ENCODE peak calls at places on chromosomes 1 and 21, in five cellular contexts. One of them, this sample, is unnamed.
A peak's percentile ranks its signal among the peaks of the same experiment; 100 is the strongest.

GRCh38 chr1:85274969-85275453 is 1.4 kb downstream of the BCL10 start:
- DNase-seq in esophagus squamous epithelium: no peak
- DNase-seq in tibial nerve: no peak
- DNase-seq in activated B cell treated with CpG ODN at 0.5 μM for 24 hours: no peak
- DNase-seq in progenitor cell of endocrine pancreas: no peak
- DNase-seq in this sample: no peak

GRCh38 chr1:152983743-152984142 is at the start of gene SPRR1A:
- DNase-seq in esophagus squamous epithelium: no peak
- DNase-seq in tibial nerve: no peak
- DNase-seq in activated B cell treated with CpG ODN at 0.5 μM for 24 hours: no peak
- DNase-seq in progenitor cell of endocrine pancreas: no peak
- DNase-seq in this sample: no peak

GRCh38 chr21:33279330-33279820 is 13.2 kb downstream of the IL10RB start:
- DNase-seq in esophagus squamous epithelium: no peak
- DNase-seq in tibial nerve: no peak
- DNase-seq in activated B cell treated with CpG ODN at 0.5 μM for 24 hours: no peak
- DNase-seq in progenitor cell of endocrine pancreas: no peak
- DNase-seq in this sample: no peak

GRCh38 chr1:156931553-156931952 is 11.1 kb downstream of the LRRC71 start:
- DNase-seq in esophagus squamous epithelium: no peak
- DNase-seq in tibial nerve: no peak
- DNase-seq in activated B cell treated with CpG ODN at 0.5 μM for 24 hours: no peak
- DNase-seq in progenitor cell of endocrine pancreas: no peak
- DNase-seq in this sample: no peak

GRCh38 chr1:119504831-119505230 is 2.2 kb upstream of the HSD3B1 start:
- DNase-seq in esophagus squamous epithelium: no peak
- DNase-seq in tibial nerve: no peak
- DNase-seq in activated B cell treated with CpG ODN at 0.5 μM for 24 hours: no peak
- DNase-seq in progenitor cell of endocrine pancreas: no peak
- DNase-seq in this sample: no peak

GRCh38 chr1:219160942-219161341 is 12.7 kb upstream of the LYPLAL1 start:
- DNase-seq in esophagus squamous epithelium: no peak
- DNase-seq in tibial nerve: no peak
- DNase-seq in activated B cell treated with CpG ODN at 0.5 μM for 24 hours: no peak
- DNase-seq in progenitor cell of endocrine pancreas: no peak
- DNase-seq in this sample: no peak

GRCh38 chr1:192830596-192831241 is 21.9 kb downstream of the RGS2 start:
- DNase-seq in esophagus squamous epithelium: no peak
- DNase-seq in tibial nerve: no peak
- DNase-seq in activated B cell treated with CpG ODN at 0.5 μM for 24 hours: no peak
- DNase-seq in progenitor cell of endocrine pancreas: no peak
- DNase-seq in this sample: no peak

GRCh38 chr1:173473599-173474011 is 3.5 kb upstream of the PRDX6 start:
- DNase-seq in esophagus squamous epithelium: no peak
- DNase-seq in tibial nerve: no peak
- DNase-seq in activated B cell treated with CpG ODN at 0.5 μM for 24 hours: no peak
- DNase-seq in progenitor cell of endocrine pancreas: no peak
- DNase-seq in this sample: no peak

GRCh38 chr1:175863291-175864050 is 120.1 kb upstream of the TNR start:
- DNase-seq in esophagus squamous epithelium: no peak
- DNase-seq in tibial nerve: no peak
- DNase-seq in activated B cell treated with CpG ODN at 0.5 μM for 24 hours: no peak
- DNase-seq in progenitor cell of endocrine pancreas: no peak
- DNase-seq in this sample: no peak
- TF ChIP-seq CTCF in esophagus squamous epithelium: no peak
- TF ChIP-seq CTCF in tibial nerve: no peak
- TF ChIP-seq CTCF in activated B cell treated with CpG ODN at 0.5 μM for 24 hours: no peak
- TF ChIP-seq CTCF in progenitor cell of endocrine pancreas: no peak
- TF ChIP-seq CTCF in this sample: no peak

DNA sequence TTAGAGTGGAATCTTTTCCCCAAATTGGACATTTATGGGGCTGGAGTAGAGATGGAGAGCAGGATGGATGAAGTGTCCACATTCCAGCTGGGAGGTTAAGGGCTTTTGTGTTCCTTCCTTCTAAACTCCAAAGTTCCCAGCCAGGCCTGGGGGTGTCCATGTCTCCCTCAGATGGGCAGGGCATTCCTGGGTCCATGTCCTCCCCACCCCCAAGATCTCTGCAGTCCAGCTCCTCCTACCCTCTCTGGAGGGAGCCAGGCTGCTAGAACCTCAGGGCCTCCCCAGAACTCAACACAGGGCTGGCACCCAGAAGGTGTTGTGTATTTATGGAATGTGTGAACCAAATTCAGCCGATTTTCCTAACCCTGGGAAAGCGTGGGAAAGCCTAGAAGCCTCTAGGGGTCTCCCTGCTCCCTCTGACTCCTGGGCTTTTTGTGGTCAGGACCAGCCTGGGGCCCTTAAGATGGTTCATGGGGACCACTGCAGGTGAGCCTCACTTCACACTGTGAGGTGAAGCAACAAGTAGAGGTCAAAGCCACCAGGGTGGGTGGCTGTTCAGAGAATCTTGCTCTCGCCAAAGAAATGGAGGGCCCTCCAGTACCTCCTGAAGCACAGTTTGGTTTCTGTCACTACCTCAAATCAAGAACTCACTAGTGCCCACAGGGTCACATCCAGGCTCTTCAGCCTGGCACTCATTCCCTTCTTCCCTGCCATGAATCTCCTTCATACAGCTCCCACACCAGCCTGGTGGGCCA is 54.8 kb downstream of the GLIS1 start:
- DNase-seq in esophagus squamous epithelium: no peak
- DNase-seq in tibial nerve: no peak
- DNase-seq in activated B cell treated with CpG ODN at 0.5 μM for 24 hours: no peak
- DNase-seq in progenitor cell of endocrine pancreas: no peak
- DNase-seq in this sample: no peak
- TF ChIP-seq CTCF in esophagus squamous epithelium: no peak
- TF ChIP-seq CTCF in tibial nerve: no peak
- TF ChIP-seq CTCF in activated B cell treated with CpG ODN at 0.5 μM for 24 hours: no peak
- TF ChIP-seq CTCF in progenitor cell of endocrine pancreas: peak; percentile 34
- TF ChIP-seq CTCF in this sample: peak; percentile 45

DNA sequence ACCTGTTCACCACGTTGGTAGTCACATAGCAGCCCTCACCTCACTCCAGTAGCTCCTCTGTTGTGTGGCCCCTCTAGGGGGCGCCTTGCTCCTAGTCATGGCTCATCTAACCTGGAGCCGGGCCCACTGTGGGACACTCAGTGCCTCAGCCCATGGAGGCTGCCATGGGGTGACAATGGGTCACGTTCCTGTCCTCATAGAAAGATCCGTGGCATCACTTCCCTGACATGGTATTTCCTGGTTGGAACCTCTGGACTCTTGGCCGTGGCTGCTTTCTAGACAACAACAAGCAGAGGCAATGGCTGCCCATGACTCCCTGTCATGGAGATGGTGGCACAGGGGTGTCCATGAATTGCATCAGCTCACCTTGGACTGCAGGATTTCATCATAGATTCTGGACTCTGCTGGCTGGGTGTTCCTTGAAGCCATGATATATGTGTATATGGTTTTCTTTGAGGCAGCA is 27.5 kb upstream of the SLAMF6 start:
- DNase-seq in esophagus squamous epithelium: no peak
- DNase-seq in tibial nerve: no peak
- DNase-seq in activated B cell treated with CpG ODN at 0.5 μM for 24 hours: no peak
- DNase-seq in progenitor cell of endocrine pancreas: no peak
- DNase-seq in this sample: no peak
- TF ChIP-seq CTCF in esophagus squamous epithelium: no peak
- TF ChIP-seq CTCF in tibial nerve: no peak
- TF ChIP-seq CTCF in activated B cell treated with CpG ODN at 0.5 μM for 24 hours: no peak
- TF ChIP-seq CTCF in progenitor cell of endocrine pancreas: no peak
- TF ChIP-seq CTCF in this sample: no peak

DNA sequence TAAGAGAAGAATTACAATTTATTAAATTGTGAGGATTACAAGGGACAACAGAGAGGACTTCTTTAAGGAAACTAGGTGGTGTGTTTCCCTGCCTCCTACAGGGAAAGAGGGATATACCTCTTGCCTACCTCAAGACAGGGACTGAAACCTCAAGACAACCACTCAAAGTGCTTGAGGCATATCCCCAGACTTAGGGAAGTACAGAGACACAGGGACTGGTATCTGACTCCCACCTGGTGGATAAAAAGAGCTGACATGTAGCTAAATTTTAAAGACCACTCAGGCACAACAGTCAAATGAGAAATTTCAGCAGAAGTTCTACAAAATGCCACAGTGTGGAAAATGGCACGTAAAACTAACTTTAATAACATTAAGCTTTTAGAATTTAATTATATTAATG is 21.3 kb downstream of the DENND2C start:
- DNase-seq in esophagus squamous epithelium: no peak
- DNase-seq in tibial nerve: no peak
- DNase-seq in activated B cell treated with CpG ODN at 0.5 μM for 24 hours: no peak
- DNase-seq in progenitor cell of endocrine pancreas: no peak
- DNase-seq in this sample: no peak
- TF ChIP-seq CTCF in esophagus squamous epithelium: no peak
- TF ChIP-seq CTCF in tibial nerve: no peak
- TF ChIP-seq CTCF in activated B cell treated with CpG ODN at 0.5 μM for 24 hours: no peak
- TF ChIP-seq CTCF in progenitor cell of endocrine pancreas: no peak
- TF ChIP-seq CTCF in this sample: no peak

GRCh38 chr1:33927721-33928120 is 63.8 kb downstream of the HMGB4 start:
- DNase-seq in esophagus squamous epithelium: no peak
- DNase-seq in tibial nerve: no peak
- DNase-seq in activated B cell treated with CpG ODN at 0.5 μM for 24 hours: no peak
- DNase-seq in progenitor cell of endocrine pancreas: no peak
- DNase-seq in this sample: no peak
- TF ChIP-seq CTCF in esophagus squamous epithelium: no peak
- TF ChIP-seq CTCF in tibial nerve: no peak
- TF ChIP-seq CTCF in activated B cell treated with CpG ODN at 0.5 μM for 24 hours: no peak
- TF ChIP-seq CTCF in progenitor cell of endocrine pancreas: no peak
- TF ChIP-seq CTCF in this sample: no peak

GRCh38 chr1:40032240-40032891 is 8.2 kb upstream of the CAP1 start:
- DNase-seq in esophagus squamous epithelium: no peak
- DNase-seq in tibial nerve: peak; percentile 63
- DNase-seq in activated B cell treated with CpG ODN at 0.5 μM for 24 hours: no peak
- DNase-seq in progenitor cell of endocrine pancreas: no peak
- DNase-seq in this sample: no peak
- TF ChIP-seq CTCF in esophagus squamous epithelium: peak; percentile 53
- TF ChIP-seq CTCF in tibial nerve: peak; percentile 63
- TF ChIP-seq CTCF in activated B cell treated with CpG ODN at 0.5 μM for 24 hours: peak; percentile 34
- TF ChIP-seq CTCF in progenitor cell of endocrine pancreas: peak; percentile 74
- TF ChIP-seq CTCF in this sample: peak; percentile 71